ENCODE peak calls at places on chromosome 13, in nine cellular contexts. P is choroid plexus epithelial cell, X is NCI-H1092, A is fibroblast of mammary gland, B is cardiac septum, D is NCI-H226, L is GM23338, N is AML-193, E is Peyer's patch. J is an unnamed sample.

GRCh38 chr13:73938375-73939070 is 195.7 kb downstream of the KLF12 start:
- DNase-seq in P (peak), X (no peak), A (peak), B (no peak), D (peak), L (no peak), N (no peak), E (no peak), J (peak)

GRCh38 chr13:21949818-21950429 is 279.1 kb downstream of the FGF9 start:
- DNase-seq in P (no peak), X (no peak), A (no peak), B (no peak), D (no peak), L (no peak), N (no peak), E (no peak), J (no peak)

GRCh38 chr13:80334582-80335260 is 6.2 kb downstream of the SPRY2 start:
- DNase-seq in P (peak), X (no peak), A (peak), B (no peak), D (no peak), L (no peak), N (no peak), E (no peak), J (no peak)

GRCh38 chr13:111034811-111035210 is 80.3 kb upstream of the ARHGEF7 start:
- DNase-seq in P (peak), X (no peak), A (peak), B (no peak), D (peak), L (no peak), N (no peak), E (no peak), J (peak)

GRCh38 chr13:85512421-85512820 is 286.8 kb downstream of the SLITRK6 start:
- DNase-seq in P (no peak), X (no peak), A (no peak), B (no peak), D (no peak), L (no peak), N (no peak), E (no peak), J (no peak)

GRCh38 chr13:98158172-98158907 is 15.4 kb downstream of the FARP1 start:
- DNase-seq in P (no peak), X (no peak), A (no peak), B (no peak), D (no peak), L (no peak), N (no peak), E (no peak), J (no peak)

GRCh38 chr13:85879014-85879413 is 79.8 kb upstream of the SLITRK6 start:
- DNase-seq in P (peak), X (no peak), A (no peak), B (no peak), D (no peak), L (no peak), N (no peak), E (no peak), J (no peak)

GRCh38 chr13:51549050-51549449 is 35.2 kb upstream of the WDFY2 start:
- DNase-seq in P (peak), X (no peak), A (no peak), B (no peak), D (no peak), L (no peak), N (peak), E (no peak), J (no peak)

GRCh38 chr13:90542959-90543358 is 804.5 kb upstream of the MIR17HG start:
- DNase-seq in P (no peak), X (no peak), A (no peak), B (no peak), D (no peak), L (no peak), N (no peak), E (no peak), J (no peak)

GRCh38 chr13:50594276-50594970 is 249.1 kb downstream of the DLEU7 start:
- DNase-seq in P (peak), X (no peak), A (no peak), B (no peak), D (no peak), L (peak), N (peak), E (peak), J (no peak)

GRCh38 chr13:112182251-112182650 is 115.3 kb downstream of the SOX1 start:
- DNase-seq in P (no peak), X (no peak), A (no peak), B (no peak), D (no peak), L (no peak), N (no peak), E (no peak), J (no peak)

GRCh38 chr13:80030491-80030890 is 310.4 kb downstream of the SPRY2 start:
- DNase-seq in P (peak), X (no peak), A (peak), B (no peak), D (peak), L (peak), N (peak), E (no peak), J (no peak)

GRCh38 chr13:101648766-101649489 is 196.5 kb downstream of the ITGBL1 start:
- DNase-seq in P (no peak), X (no peak), A (no peak), B (no peak), D (no peak), L (no peak), N (no peak), E (no peak), J (no peak)

GRCh38 chr13:41614671-41615519 is 157.5 kb downstream of the RGCC start:
- DNase-seq in P (peak), X (no peak), A (peak), B (no peak), D (no peak), L (no peak), N (no peak), E (no peak), J (no peak)

GRCh38 chr13:37954191-37954590 is 84.6 kb upstream of the TRPC4 start:
- DNase-seq in P (no peak), X (no peak), A (no peak), B (no peak), D (peak), L (no peak), N (no peak), E (no peak), J (no peak)

GRCh38 chr13:67549331-67549730 is 319.2 kb upstream of the PCDH9 start:
- DNase-seq in P (peak), X (no peak), A (peak), B (no peak), D (no peak), L (no peak), N (no peak), E (no peak), J (no peak)

GRCh38 chr13:36086117-36086516 is 45.1 kb downstream of the DCLK1 start:
- DNase-seq in P (no peak), X (no peak), A (no peak), B (no peak), D (no peak), L (peak), N (no peak), E (no peak), J (no peak)

GRCh38 chr13:93984070-93984469 is 495.4 kb downstream of the DCT start:
- DNase-seq in P (no peak), X (no peak), A (no peak), B (no peak), D (no peak), L (no peak), N (no peak), E (no peak), J (no peak)

GRCh38 chr13:29954082-29955043 is 103.9 kb upstream of the UBL3 start:
- DNase-seq in P (no peak), X (no peak), A (no peak), B (no peak), D (no peak), L (no peak), N (no peak), E (peak), J (no peak)

GRCh38 chr13:27339299-27339698 is 68.7 kb downstream of the RASL11A start:
- DNase-seq in P (peak), X (no peak), A (peak), B (no peak), D (no peak), L (peak), N (peak), E (peak), J (peak)

GRCh38 chr13:52447354-52447753 is 3.1 kb downstream of the VPS36 start:
- DNase-seq in P (no peak), X (no peak), A (no peak), B (no peak), D (no peak), L (no peak), N (no peak), E (no peak), J (no peak)

GRCh38 chr13:44011036-44011435 is 131.3 kb downstream of the LACC1 start:
- DNase-seq in P (peak), X (no peak), A (no peak), B (no peak), D (no peak), L (no peak), N (no peak), E (no peak), J (no peak)